ENCODE peak calls at places on chromosomes 5 and 9, in five cellular contexts. F is mucosa of gallbladder, A is mammary epithelial cell, Z is T-cell, L is EL. B is an unnamed sample.

GRCh38 chr5:99061711-99062110 is 132.9 kb upstream of the CHD1 start:
- DNase-seq in Z (no peak), F (no peak), A (peak), L (peak), B (no peak)

GRCh38 chr9:78029601-78030552 is 1.7 kb downstream of the GNAQ start:
- DNase-seq in F (no peak), A (no peak), Z (no peak), L (peak), B (no peak)

GRCh38 chr5:133696782-133697507 is 84.6 kb upstream of the FSTL4 start:
- DNase-seq in F (no peak), Z (no peak), A (no peak), L (no peak), B (no peak)

GRCh38 chr5:72378636-72379289 is 58.6 kb downstream of the PTCD2 start:
- DNase-seq in L (peak), F (no peak), A (peak), Z (no peak), B (no peak)

GRCh38 chr9:112890106-112891081 is at the start of gene SLC46A2:
- DNase-seq in Z (no peak), L (peak), A (peak), F (no peak), B (peak)

GRCh38 chr9:71515103-71515502 is 253.2 kb downstream of the CEMIP2 start:
- DNase-seq in L (no peak), F (no peak), Z (no peak), A (peak), B (no peak)

GRCh38 chr9:137029058-137029922 is 1.3 kb upstream of the ABCA2 start:
- DNase-seq in Z (no peak), A (peak), F (peak), L (peak), B (peak)

GRCh38 chr9:122228906-122229837 is at the start of gene LHX6:
- DNase-seq in A (peak), L (peak), F (no peak), Z (no peak), B (no peak)

GRCh38 chr9:134689320-134690181 is 47.9 kb downstream of the COL5A1 start:
- DNase-seq in F (peak), L (peak), Z (no peak), A (peak), B (no peak)

GRCh38 chr9:132681561-132681960 is 11.3 kb downstream of the GTF3C4 start:
- DNase-seq in A (no peak), F (no peak), Z (no peak), L (no peak), B (no peak)

GRCh38 chr5:52800394-52801213 is 12.9 kb downstream of the ITGA1 start:
- DNase-seq in Z (no peak), L (peak), A (peak), F (peak), B (peak)

GRCh38 chr5:149002053-149002452 is 60.8 kb downstream of the SH3TC2 start:
- DNase-seq in F (no peak), A (peak), Z (no peak), L (peak), B (no peak)

GRCh38 chr5:172886974-172887491 is 53.0 kb downstream of the ERGIC1 start:
- DNase-seq in Z (peak), L (peak), F (peak), A (peak), B (peak)

GRCh38 chr5:119055267-119055666 is 15.6 kb upstream of the DMXL1 start:
- DNase-seq in Z (no peak), F (no peak), A (peak), L (no peak), B (no peak)